ENCODE peak calls at places on chromosomes 7 and 10, in six cellular contexts. G is HepG2, Q is SK-N-SH, Y is HCT116, J is H1, X is GM12878. V is an unnamed sample.
A peak's percentile ranks its signal among the peaks of the same experiment; 100 is the strongest.

GRCh38 chr7:72336887-72337821 is 75.0 kb downstream of the CALN1 start:
- DNase-seq in G (no peak), Q (peak; percentile 36), Y (no peak), J (peak; percentile 82), X (no peak), V (no peak)

GRCh38 chr7:137935849-137936508 is 65.9 kb downstream of the CREB3L2 start:
- DNase-seq in G (no peak), Q (no peak), Y (no peak), J (no peak), X (peak; percentile 28), V (peak; percentile 79)

GRCh38 chr10:113069595-113069994 is 119.5 kb downstream of the TCF7L2 start:
- DNase-seq in G (no peak), Q (no peak), Y (peak; percentile 65), J (no peak), X (no peak), V (no peak)

GRCh38 chr10:132400041-132400546 is 3.1 kb downstream of the PWWP2B start:
- DNase-seq in G (no peak), Q (no peak), Y (no peak), J (no peak), X (no peak), V (no peak)

GRCh38 chr10:67438605-67439258 is 257.3 kb downstream of the CTNNA3 start:
- DNase-seq in G (no peak), Q (no peak), Y (no peak), J (no peak), X (no peak), V (no peak)

GRCh38 chr10:114045071-114045737 is 1.5 kb downstream of the ADRB1 start:
- DNase-seq in G (no peak), Q (peak; percentile 71), Y (no peak), J (peak; percentile 70), X (no peak), V (no peak)

GRCh38 chr10:104925232-104925851 is 284.3 kb downstream of the SORCS3 start:
- DNase-seq in G (peak; percentile 25), Q (peak; percentile 47), Y (peak; percentile 66), J (peak; percentile 71), X (no peak), V (peak; percentile 12)

GRCh38 chr7:151694828-151695580 is 175.3 kb upstream of the RHEB start:
- DNase-seq in G (peak; percentile 40), Q (peak; percentile 68), Y (no peak), J (no peak), X (no peak), V (no peak)

GRCh38 chr10:114687459-114687858 is 29.4 kb upstream of the ABLIM1 start:
- DNase-seq in G (no peak), Q (peak; percentile 56), Y (no peak), J (no peak), X (no peak), V (no peak)

GRCh38 chr10:111990734-111991133 is 192.8 kb downstream of the GPAM start:
- DNase-seq in G (no peak), Q (peak; percentile 28), Y (no peak), J (no peak), X (no peak), V (no peak)

GRCh38 chr7:25286756-25287155 is 58.5 kb upstream of the NPVF start:
- DNase-seq in G (no peak), Q (no peak), Y (no peak), J (no peak), X (no peak), V (no peak)

GRCh38 chr7:151809156-151809863 is 67.6 kb downstream of the PRKAG2 start:
- DNase-seq in G (no peak), Q (no peak), Y (no peak), J (no peak), X (no peak), V (no peak)

GRCh38 chr10:62652114-62652513 is 152.4 kb upstream of the ADO start:
- DNase-seq in G (no peak), Q (no peak), Y (no peak), J (no peak), X (no peak), V (no peak)

GRCh38 chr10:25725917-25726716 is 207.9 kb upstream of the MYO3A start:
- DNase-seq in G (peak; percentile 47), Q (peak; percentile 46), Y (peak; percentile 35), J (no peak), X (no peak), V (peak; percentile 48)

GRCh38 chr10:132163826-132164515 is 22.8 kb upstream of the DPYSL4 start:
- DNase-seq in G (no peak), Q (no peak), Y (no peak), J (no peak), X (no peak), V (no peak)

GRCh38 chr10:23293973-23294372 is 50.6 kb downstream of the C10orf67 start:
- DNase-seq in G (no peak), Q (no peak), Y (no peak), J (no peak), X (no peak), V (no peak)

GRCh38 chr10:96259884-96260511 is 11.4 kb downstream of the BLNK start:
- DNase-seq in G (no peak), Q (no peak), Y (no peak), J (no peak), X (no peak), V (no peak)

GRCh38 chr10:48194830-48195229 is 79.7 kb downstream of the FRMPD2 start:
- DNase-seq in G (peak; percentile 47), Q (no peak), Y (peak; percentile 47), J (no peak), X (no peak), V (no peak)

GRCh38 chr7:150717821-150718420 is 1.5 kb downstream of the GIMAP1 start:
- DNase-seq in G (no peak), Q (no peak), Y (no peak), J (no peak), X (no peak), V (no peak)

GRCh38 chr10:2619927-2620326 is 447.4 kb upstream of the PFKP start:
- DNase-seq in G (no peak), Q (peak; percentile 57), Y (no peak), J (no peak), X (no peak), V (no peak)

GRCh38 chr10:86291616-86292340 is 74.8 kb downstream of the GRID1 start:
- DNase-seq in G (no peak), Q (peak; percentile 39), Y (no peak), J (peak; percentile 68), X (no peak), V (no peak)

GRCh38 chr10:132884041-132884440 is 58.3 kb downstream of the CFAP46 start:
- DNase-seq in G (no peak), Q (no peak), Y (no peak), J (no peak), X (no peak), V (no peak)

GRCh38 chr7:98784216-98784785 is 85.5 kb downstream of the TMEM130 start:
- DNase-seq in G (no peak), Q (no peak), Y (no peak), J (no peak), X (no peak), V (no peak)

GRCh38 chr7:99740573-99741437 is 5.8 kb upstream of the CYP3A7 start:
- DNase-seq in G (peak; percentile 8), Q (no peak), Y (no peak), J (no peak), X (no peak), V (no peak)

GRCh38 chr10:118500477-118501104 is 94.9 kb downstream of the PRLHR start:
- DNase-seq in G (no peak), Q (peak; percentile 47), Y (no peak), J (no peak), X (no peak), V (no peak)

GRCh38 chr7:136528329-136528728 is 340.1 kb upstream of the CHRM2 start:
- DNase-seq in G (no peak), Q (no peak), Y (no peak), J (no peak), X (no peak), V (no peak)

GRCh38 chr10:8112230-8112915 is 57.9 kb downstream of the GATA3 start:
- DNase-seq in G (no peak), Q (peak; percentile 40), Y (no peak), J (no peak), X (no peak), V (no peak)

GRCh38 chr7:1853619-1854520 is 183.8 kb downstream of the ELFN1 start:
- DNase-seq in G (no peak), Q (no peak), Y (no peak), J (peak; percentile 42), X (no peak), V (peak; percentile 60)

GRCh38 chr7:1856161-1856965 is 186.3 kb downstream of the ELFN1 start:
- DNase-seq in G (no peak), Q (peak; percentile 87), Y (no peak), J (no peak), X (no peak), V (peak; percentile 94)

GRCh38 chr7:1852781-1853618 is 182.9 kb downstream of the ELFN1 start:
- DNase-seq in G (no peak), Q (no peak), Y (no peak), J (no peak), X (no peak), V (no peak)

GRCh38 chr7:1855396-1856160 is 185.5 kb downstream of the ELFN1 start:
- DNase-seq in G (no peak), Q (no peak), Y (no peak), J (no peak), X (no peak), V (no peak)

GRCh38 chr7:1854521-1855395 is 184.7 kb downstream of the ELFN1 start:
- DNase-seq in G (no peak), Q (no peak), Y (no peak), J (peak; percentile 46), X (no peak), V (peak; percentile 85)
- TF ChIP-seq YY1 in G (no peak), Q (no peak), Y (no peak), J (no peak), X (no peak), V (no peak)

DNA sequence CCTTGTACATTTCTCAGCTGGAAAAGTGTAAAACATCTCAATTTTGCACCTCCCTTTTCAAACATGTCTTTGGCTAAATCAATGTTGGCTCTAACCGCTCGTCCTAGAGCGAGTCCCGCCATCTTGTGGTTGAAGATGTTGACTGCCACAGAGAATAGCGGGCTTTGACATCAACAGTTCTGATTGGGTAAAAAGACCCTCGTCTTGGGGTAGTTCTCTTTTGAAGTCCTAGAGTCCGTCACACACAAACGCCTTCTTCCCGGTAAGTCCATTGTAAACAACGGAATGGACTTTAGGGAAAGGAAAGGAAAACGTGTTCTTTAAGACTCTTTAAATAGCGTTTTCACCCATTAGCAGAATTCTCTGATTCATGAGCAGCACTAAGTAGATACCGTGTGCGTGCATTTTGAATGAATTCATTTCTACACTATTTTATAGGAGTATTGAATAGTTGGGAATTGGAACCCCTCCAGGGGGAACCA is 454 bp upstream of the RPP30 start:
- DNase-seq in G (peak; percentile 64), Q (peak; percentile 72), Y (no peak), J (peak; percentile 57), X (peak; percentile 17), V (peak; percentile 75)
- TF ChIP-seq JUND in G (peak; percentile 26), Q (no peak), Y (no peak), J (no peak), X (no peak), V (no peak)

GRCh38 chr7:119026391-119026790 is 801.9 kb downstream of the ANKRD7 start:
- DNase-seq in G (no peak), Q (no peak), Y (no peak), J (no peak), X (no peak), V (no peak)
- TF ChIP-seq YY1 in G (no peak), Q (no peak), Y (no peak), J (no peak), X (no peak), V (no peak)

DNA sequence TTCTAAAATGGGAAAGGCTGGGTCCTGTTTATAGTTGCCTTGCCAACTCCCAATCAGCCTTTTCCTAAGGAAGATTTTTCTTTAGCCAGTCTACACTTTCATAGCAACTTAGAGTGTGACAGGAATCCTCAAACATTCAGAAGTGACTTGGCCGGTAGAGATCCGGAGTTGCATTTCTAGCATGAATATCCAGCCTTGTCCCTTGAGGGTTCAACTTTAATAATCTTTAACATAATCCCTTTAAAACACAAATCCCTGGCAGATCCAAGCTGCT is 23.1 kb upstream of the TRIL start:
- DNase-seq in G (no peak), Q (no peak), Y (no peak), J (no peak), X (no peak), V (no peak)
- TF ChIP-seq JUND in G (no peak), Q (no peak), Y (no peak), J (no peak), X (no peak), V (no peak)